ENCODE peak calls at places on chromosomes 1 and 21, in ten cellular contexts. N, S, K, M, Z, J, U, G, T and V are unnamed samples. For H3K4me1, the result is how much of the 10 kb centered on the place peaks cover.

GRCh38 chr1:32405672-32406467 is 11.6 kb upstream of the BSDC1 start:
- DNase-seq in T (no peak), S (no peak), U (no peak), Z (no peak), J (peak), G (no peak), M (no peak), K (no peak), N (no peak), V (no peak)

GRCh38 chr1:204925701-204926100 is 55.0 kb downstream of the NFASC start:
- DNase-seq in K (no peak), J (no peak), M (no peak), T (no peak), G (no peak), Z (no peak), N (no peak), S (no peak), U (no peak), V (no peak)

GRCh38 chr1:237444120-237444790 is 402.3 kb downstream of the RYR2 start:
- DNase-seq in K (no peak), N (no peak), M (no peak), G (no peak), S (no peak), U (no peak), J (no peak), Z (no peak), T (no peak), V (no peak)

GRCh38 chr1:161166669-161167548 is 683 bp downstream of the PPOX start:
- DNase-seq in J (peak), S (no peak), G (peak), T (no peak), K (no peak), M (no peak), U (no peak), N (no peak), Z (no peak), V (peak)

GRCh38 chr1:43540653-43541071 is 10.0 kb downstream of the PTPRF start:
- DNase-seq in M (peak), J (no peak), G (no peak), K (no peak), N (no peak), S (no peak), U (no peak), Z (no peak), T (no peak), V (no peak)

GRCh38 chr1:113868387-113869083 is 3.0 kb downstream of the PTPN22 start:
- DNase-seq in G (no peak), S (no peak), Z (no peak), M (no peak), T (no peak), U (no peak), K (no peak), J (no peak), N (no peak), V (no peak)

GRCh38 chr1:8629241-8630091 is 188.0 kb downstream of the RERE start:
- DNase-seq in J (no peak), G (peak), Z (no peak), K (no peak), M (no peak), N (no peak), S (no peak), T (no peak), U (peak), V (no peak)

GRCh38 chr1:151516031-151516511 is 4.9 kb downstream of the CGN start:
- DNase-seq in G (no peak), K (no peak), Z (no peak), S (no peak), J (peak), N (no peak), T (no peak), U (no peak), M (no peak), V (no peak)

GRCh38 chr1:79777481-79778219 is 771.1 kb upstream of the ADGRL4 start:
- DNase-seq in K (no peak), T (no peak), G (peak), U (no peak), J (peak), Z (no peak), N (no peak), S (no peak), M (no peak), V (no peak)

GRCh38 chr1:98793136-98793535 is 131.6 kb downstream of the SNX7 start:
- DNase-seq in Z (no peak), N (no peak), U (no peak), T (no peak), M (no peak), S (no peak), J (no peak), K (no peak), G (no peak), V (no peak)

GRCh38 chr1:26031903-26032220 is 10.3 kb downstream of the EXTL1 start:
- DNase-seq in G (no peak), S (no peak), M (no peak), Z (no peak), T (no peak), J (no peak), N (no peak), U (no peak), K (no peak), V (no peak)

GRCh38 chr1:60547821-60548220 is 474.3 kb upstream of the C1orf87 start:
- DNase-seq in S (no peak), N (no peak), G (no peak), M (no peak), U (no peak), K (no peak), Z (no peak), T (no peak), J (no peak), V (no peak)

GRCh38 chr1:182794802-182795201 is 5.2 kb downstream of the NPL start:
- DNase-seq in Z (no peak), J (no peak), M (no peak), K (peak), S (no peak), U (no peak), G (no peak), T (no peak), N (no peak), V (no peak)

GRCh38 chr1:103336376-103336775 is 189.1 kb upstream of the RNPC3 start:
- DNase-seq in S (no peak), T (no peak), K (no peak), Z (no peak), G (no peak), N (no peak), J (no peak), M (no peak), U (peak), V (no peak)

GRCh38 chr1:64337476-64337875 is 132.5 kb upstream of the CACHD1 start:
- DNase-seq in K (no peak), J (no peak), S (no peak), Z (no peak), T (no peak), G (no peak), M (no peak), U (no peak), N (no peak), V (no peak)

GRCh38 chr1:55081188-55081904 is 42.0 kb downstream of the PCSK9 start:
- DNase-seq in J (peak), G (no peak), U (no peak), Z (no peak), T (no peak), M (no peak), S (no peak), N (no peak), K (no peak), V (peak)

GRCh38 chr1:79325705-79326104 is 319.2 kb upstream of the ADGRL4 start:
- DNase-seq in G (no peak), J (no peak), S (no peak), U (no peak), Z (no peak), M (no peak), T (no peak), K (no peak), N (no peak), V (no peak)

GRCh38 chr1:113269577-113269976 is 120.7 kb upstream of the MAGI3 start:
- DNase-seq in M (no peak), J (peak), S (no peak), U (no peak), N (no peak), Z (no peak), G (no peak), K (no peak), T (no peak), V (no peak)

GRCh38 chr1:167467126-167467725 is 51.1 kb downstream of the CD247 start:
- DNase-seq in K (no peak), U (no peak), Z (peak), N (no peak), J (peak), M (no peak), G (no peak), T (no peak), S (peak), V (peak)

GRCh38 chr1:25594971-25595370 is 21.6 kb upstream of the MAN1C1 start:
- DNase-seq in U (no peak), K (no peak), J (no peak), M (no peak), N (no peak), S (no peak), T (no peak), Z (no peak), G (no peak), V (no peak)

GRCh38 chr1:19400189-19400588 is 85.2 kb downstream of the CAPZB start:
- DNase-seq in T (no peak), N (no peak), S (no peak), G (no peak), M (no peak), Z (peak), J (no peak), K (no peak), U (no peak), V (no peak)

GRCh38 chr1:185316163-185317033 is 645 bp downstream of the IVNS1ABP start:
- DNase-seq in K (peak), N (peak), U (peak), S (peak), M (peak), G (peak), J (peak), T (peak), Z (peak), V (peak)

GRCh38 chr1:214563881-214564280 is 12.5 kb upstream of the PTPN14 start:
- DNase-seq in K (no peak), S (no peak), T (no peak), G (no peak), J (no peak), M (no peak), N (no peak), U (no peak), Z (no peak), V (no peak)

GRCh38 chr1:204190212-204191211 is 5.8 kb downstream of the KISS1 start:
- DNase-seq in S (no peak), U (peak), M (peak), T (peak), J (no peak), K (peak), G (no peak), Z (no peak), N (no peak), V (no peak)

GRCh38 chr1:207698822-207699483 is 52.9 kb upstream of the CD46 start:
- DNase-seq in Z (no peak), G (peak), U (peak), K (peak), N (peak), T (no peak), M (peak), J (peak), S (peak), V (peak)

GRCh38 chr21:35854281-35854680 is 206.0 kb downstream of the SETD4 start:
- DNase-seq in M (no peak), Z (no peak), N (no peak), T (no peak), U (no peak), J (no peak), K (no peak), G (no peak), S (no peak), V (no peak)

GRCh38 chr1:6918908-6919511 is 133.8 kb downstream of the CAMTA1 start:
- DNase-seq in S (no peak), J (no peak), M (no peak), T (no peak), U (no peak), K (no peak), N (no peak), Z (peak), G (no peak), V (no peak)

GRCh38 chr21:26736449-26736848 is 108.8 kb downstream of the ADAMTS1 start:
- DNase-seq in T (no peak), U (no peak), J (no peak), K (no peak), M (no peak), S (no peak), N (no peak), Z (no peak), G (no peak), V (no peak)

GRCh38 chr1:2050482-2050792 is 226 bp downstream of the PRKCZ start:
- DNase-seq in Z (no peak), J (peak), K (no peak), M (no peak), T (no peak), S (peak), N (no peak), G (no peak), U (no peak), V (peak)

DNA sequence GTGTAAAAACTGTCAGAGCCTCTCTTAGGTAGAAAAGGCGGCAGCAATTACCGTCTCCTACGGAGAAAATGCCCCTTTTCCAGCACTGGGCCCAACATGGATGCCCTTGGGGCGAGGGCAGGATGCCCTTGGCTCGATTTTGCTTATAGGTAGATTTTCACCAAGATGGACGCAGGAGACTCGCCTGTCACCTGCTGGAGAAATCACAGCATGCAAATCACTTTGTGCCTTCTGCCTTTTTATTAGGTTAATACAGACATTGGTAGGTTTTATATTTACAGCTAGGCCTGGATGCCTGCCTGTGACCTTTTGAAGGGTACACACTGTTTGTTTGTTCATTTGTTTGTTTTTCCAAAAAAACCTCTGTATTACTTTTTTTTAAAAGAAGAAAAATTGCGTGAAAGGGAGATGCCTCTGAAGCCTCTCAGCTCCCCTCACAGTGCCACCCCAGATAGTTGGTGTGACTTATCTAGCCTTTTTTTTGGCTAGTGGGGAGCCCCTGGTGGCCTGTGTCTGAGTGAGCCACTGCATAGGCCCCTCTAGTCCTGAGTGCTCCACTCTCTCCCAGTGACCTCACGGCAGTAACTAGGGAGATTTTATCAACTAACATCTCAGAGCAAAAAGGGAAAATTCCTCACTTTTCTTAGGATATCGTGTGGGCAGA is 2.5 kb downstream of the ATP1B1 start:
- DNase-seq in G (peak), J (peak), K (no peak), Z (peak), S (peak), T (no peak), N (no peak), M (no peak), U (peak), V (peak)
- H3K4me1 ChIP-seq in G (half or more), J (under half), K (under half), Z (half or more), S (under half), T (under half), N (half or more), M (under half), U (half or more), V (under half)

DNA sequence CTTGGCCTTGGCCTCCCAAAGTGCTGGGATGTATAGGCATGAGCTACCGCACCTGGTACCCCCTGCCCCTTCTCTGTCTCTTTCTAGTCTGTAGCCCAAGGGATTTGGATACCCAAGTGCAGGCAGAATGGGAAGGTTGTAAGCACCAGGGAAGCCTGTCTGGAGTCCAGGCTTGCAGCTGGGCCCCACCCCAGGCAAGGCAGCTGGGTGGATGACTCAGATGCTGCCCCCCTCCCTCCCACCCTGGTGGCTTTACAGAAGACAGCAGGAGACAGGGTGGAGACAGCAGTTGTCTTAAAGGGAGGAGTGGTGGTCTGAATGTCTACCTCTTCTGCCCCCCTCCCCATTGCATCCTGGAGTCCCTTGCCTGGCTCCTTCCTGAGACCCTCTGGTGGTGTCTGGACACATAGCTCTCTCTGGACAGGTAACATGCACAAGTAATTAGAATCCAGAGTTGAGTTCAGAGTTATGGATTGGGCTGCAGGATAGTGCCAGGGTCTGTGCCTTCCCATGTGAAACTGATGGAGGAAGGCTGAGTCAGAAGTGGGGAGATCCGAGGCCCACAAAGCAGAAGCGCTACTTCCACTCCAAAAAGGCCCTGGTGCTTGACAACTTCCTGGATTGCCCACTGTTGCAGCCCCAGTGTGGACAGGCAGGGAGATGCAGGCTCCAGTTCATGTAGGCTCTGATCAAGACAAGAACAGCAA is 5.1 kb downstream of the LMNA start:
- DNase-seq in M (peak), S (no peak), N (no peak), T (peak), K (peak), Z (peak), G (peak), U (no peak), J (peak), V (no peak)
- H3K4me1 ChIP-seq in M (under half), S (half or more), N (half or more), T (under half), K (half or more), Z (half or more), G (under half), U (half or more), J (under half), V (under half)

DNA sequence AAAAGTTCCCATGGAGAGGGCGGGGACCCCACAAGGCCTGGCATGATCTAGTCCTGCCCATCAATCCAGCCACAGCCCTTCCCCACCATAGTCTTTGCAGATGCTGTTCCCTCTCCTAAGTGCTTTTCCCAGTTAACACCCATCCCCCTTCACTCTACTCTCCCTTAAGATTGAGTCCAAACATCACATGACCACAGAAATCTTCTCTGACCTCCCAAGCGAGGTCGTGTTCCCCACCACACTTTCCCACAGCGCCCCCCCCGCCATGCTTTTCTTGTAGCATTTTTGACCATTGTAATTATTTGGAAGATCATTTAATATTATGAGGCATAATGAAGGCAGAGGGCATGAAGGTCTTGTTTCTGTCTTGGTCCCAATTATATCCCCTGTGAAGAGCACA is 4.3 kb upstream of the HSPG2 start:
- DNase-seq in U (no peak), K (no peak), J (no peak), Z (no peak), T (no peak), M (no peak), N (no peak), S (no peak), G (no peak), V (no peak)
- H3K4me1 ChIP-seq in U (half or more), K (half or more), J (under half), Z (half or more), T (under half), M (under half), N (under half), S (under half), G (under half), V (under half)

GRCh38 chr1:36165145-36165544 is 9.2 kb downstream of the MAP7D1 start:
- DNase-seq in Z (no peak), M (no peak), G (no peak), J (no peak), T (no peak), S (no peak), U (no peak), N (no peak), K (no peak), V (no peak)
- H3K4me1 ChIP-seq in Z (half or more), M (under half), G (half or more), J (under half), T (half or more), S (under half), U (under half), N (under half), K (under half), V (under half)

GRCh38 chr1:28147264-28148094 is 29.0 kb downstream of the PTAFR start:
- DNase-seq in N (no peak), Z (no peak), U (no peak), G (peak), M (no peak), J (peak), K (no peak), S (no peak), T (no peak), V (no peak)
- H3K4me1 ChIP-seq in N (under half), Z (under half), U (under half), G (half or more), M (under half), J (under half), K (under half), S (under half), T (under half), V (under half)

GRCh38 chr1:37475380-37476086 is 1.2 kb downstream of the ZC3H12A start:
- DNase-seq in Z (no peak), S (no peak), K (peak), U (no peak), J (peak), M (no peak), N (no peak), T (no peak), G (no peak), V (no peak)
- H3K4me1 ChIP-seq in Z (half or more), S (under half), K (half or more), U (half or more), J (under half), M (under half), N (half or more), T (half or more), G (half or more), V (under half)

DNA sequence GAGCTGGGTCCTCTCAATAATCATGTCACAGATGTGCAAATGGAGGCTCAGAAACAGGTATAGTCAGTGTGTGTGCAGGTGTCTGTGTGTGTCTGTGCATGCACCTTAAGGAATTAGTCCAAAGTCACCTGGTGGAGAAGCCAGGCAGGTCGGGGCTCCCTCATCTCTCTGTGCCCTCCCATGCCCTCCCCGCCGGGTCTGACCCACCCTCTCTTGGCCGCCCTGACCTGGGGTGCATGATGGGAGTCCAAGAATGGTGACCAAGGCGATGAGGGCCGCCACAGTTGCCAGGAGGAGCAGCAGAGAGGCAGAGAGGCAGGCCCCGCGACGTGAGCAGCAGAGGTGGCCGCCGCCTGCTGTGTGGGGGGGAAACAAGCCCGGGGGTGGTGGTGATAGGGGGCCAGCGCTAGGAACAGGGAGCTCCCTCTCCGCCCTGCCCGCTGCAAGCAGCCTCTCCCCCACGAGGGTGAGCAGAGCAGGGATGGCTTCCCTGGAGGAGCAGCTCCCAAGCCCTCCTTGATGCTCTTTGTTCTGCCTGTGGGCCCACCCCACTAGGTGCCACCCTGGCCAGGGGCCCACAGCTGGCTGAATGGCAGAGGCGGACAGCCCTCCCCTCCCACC is 3.9 kb downstream of the LDLRAD1 start:
- DNase-seq in N (no peak), T (no peak), G (no peak), K (no peak), S (no peak), J (no peak), U (no peak), M (no peak), Z (no peak), V (no peak)
- H3K4me1 ChIP-seq in N (under half), T (under half), G (under half), K (under half), S (under half), J (under half), U (half or more), M (under half), Z (under half), V (under half)